ENCODE peak calls at places on chromosomes 2 and 18, in eight cellular contexts. X, G, T, C, N, E, V and L are unnamed samples.

GRCh38 chr2:201882353-201883095 is 76.2 kb downstream of the CDK15 start:
- DNase-seq in T (no peak), G (peak), V (no peak), N (peak), E (no peak), C (no peak), X (peak), L (no peak)

GRCh38 chr2:42141687-42142475 is 27.3 kb upstream of the EML4 start:
- DNase-seq in T (no peak), E (peak), N (peak), C (no peak), V (peak), X (peak), G (peak), L (no peak)

GRCh38 chr2:233794128-233794658 is 16.1 kb downstream of the MROH2A start:
- DNase-seq in V (no peak), E (peak), G (peak), C (no peak), X (no peak), N (no peak), T (no peak), L (no peak)

GRCh38 chr2:41736105-41736567 is 311.7 kb upstream of the PKDCC start:
- DNase-seq in G (no peak), X (no peak), C (no peak), E (no peak), T (no peak), N (no peak), V (no peak), L (peak)

GRCh38 chr2:25257032-25257455 is 84.7 kb downstream of the DNMT3A start:
- DNase-seq in C (no peak), E (no peak), T (no peak), X (no peak), N (peak), G (peak), V (no peak), L (no peak)

GRCh38 chr18:3721771-3722661 is 272.0 kb downstream of the TGIF1 start:
- DNase-seq in N (peak), X (no peak), C (no peak), E (no peak), V (no peak), G (no peak), T (no peak), L (no peak)

GRCh38 chr18:63604791-63605567 is 17.8 kb downstream of the SERPINB13 start:
- DNase-seq in N (no peak), T (peak), X (no peak), G (no peak), E (no peak), C (no peak), V (no peak), L (no peak)

GRCh38 chr2:127039387-127040031 is 67.4 kb downstream of the BIN1 start:
- DNase-seq in X (no peak), C (no peak), E (no peak), T (no peak), N (no peak), V (no peak), G (no peak), L (peak)

GRCh38 chr2:177029075-177029474 is 183.5 kb upstream of the HNRNPA3 start:
- DNase-seq in G (no peak), T (no peak), X (no peak), N (no peak), E (no peak), V (no peak), C (no peak), L (no peak)

GRCh38 chr2:98026292-98026691 is 30.5 kb upstream of the TMEM131 start:
- DNase-seq in X (no peak), T (no peak), V (no peak), G (no peak), C (no peak), E (peak), N (peak), L (no peak)

GRCh38 chr2:176653856-176654443 is 384.7 kb downstream of the MTX2 start:
- DNase-seq in C (peak), X (peak), E (peak), T (peak), G (peak), V (peak), N (peak), L (peak)

GRCh38 chr18:38458673-38459072 is 893.1 kb upstream of the CELF4 start:
- DNase-seq in E (no peak), V (no peak), X (no peak), N (no peak), G (no peak), T (no peak), C (no peak), L (no peak)

GRCh38 chr18:51028201-51028805 is 1.7 kb upstream of the SMAD4 start:
- DNase-seq in E (no peak), G (no peak), X (no peak), N (no peak), C (no peak), V (peak), T (no peak), L (peak)
- TF ChIP-seq CTCF in E (no peak), G (no peak), X (no peak), N (no peak), C (no peak), V (no peak), T (no peak), L (no peak)

GRCh38 chr2:11633923-11634478 is 36.0 kb downstream of the NTSR2 start:
- DNase-seq in X (no peak), N (no peak), V (no peak), G (no peak), C (no peak), T (no peak), E (peak), L (no peak)

GRCh38 chr2:11630855-11631254 is 39.1 kb downstream of the NTSR2 start:
- DNase-seq in E (no peak), V (no peak), N (no peak), C (no peak), X (no peak), G (no peak), T (no peak), L (no peak)

GRCh38 chr2:11629851-11630250 is 40.1 kb downstream of the NTSR2 start:
- DNase-seq in E (no peak), V (no peak), X (no peak), G (no peak), T (no peak), C (no peak), N (no peak), L (no peak)

GRCh38 chr2:11629215-11629614 is 40.8 kb downstream of the NTSR2 start:
- DNase-seq in N (no peak), G (no peak), C (no peak), T (no peak), E (no peak), V (no peak), X (no peak), L (no peak)

DNA sequence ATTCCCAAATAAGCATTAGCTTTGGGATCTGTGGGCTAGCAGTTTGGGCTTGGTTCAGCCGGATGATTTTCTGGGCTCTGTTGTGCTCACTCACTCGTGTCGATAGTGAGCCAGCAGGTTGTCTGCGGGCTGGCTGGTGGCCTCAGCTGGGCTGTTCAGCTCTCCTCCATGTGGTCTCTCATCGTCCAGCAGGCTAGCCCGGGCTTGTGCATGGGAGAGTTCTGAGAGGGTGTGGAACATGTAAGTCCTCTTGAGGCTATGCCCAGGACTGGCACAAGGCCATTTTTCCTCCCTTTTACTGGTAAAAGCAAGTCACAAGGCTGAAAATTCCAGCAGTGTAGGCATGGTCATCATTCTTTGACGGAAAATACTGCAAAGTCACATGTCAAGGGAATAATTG is 38.5 kb downstream of the NTSR2 start:
- DNase-seq in C (no peak), G (no peak), X (no peak), E (no peak), V (no peak), N (no peak), T (peak), L (no peak)
- TF ChIP-seq CTCF in C (no peak), G (no peak), X (no peak), E (no peak), V (no peak), N (no peak), T (no peak), L (no peak)

GRCh38 chr18:7566587-7567486 is at the start of gene PTPRM:
- DNase-seq in G (peak), C (peak), V (peak), E (peak), X (peak), N (peak), T (peak), L (no peak)
- TF ChIP-seq CTCF in G (peak), C (no peak), V (peak), E (no peak), X (peak), N (peak), T (peak), L (peak)

DNA sequence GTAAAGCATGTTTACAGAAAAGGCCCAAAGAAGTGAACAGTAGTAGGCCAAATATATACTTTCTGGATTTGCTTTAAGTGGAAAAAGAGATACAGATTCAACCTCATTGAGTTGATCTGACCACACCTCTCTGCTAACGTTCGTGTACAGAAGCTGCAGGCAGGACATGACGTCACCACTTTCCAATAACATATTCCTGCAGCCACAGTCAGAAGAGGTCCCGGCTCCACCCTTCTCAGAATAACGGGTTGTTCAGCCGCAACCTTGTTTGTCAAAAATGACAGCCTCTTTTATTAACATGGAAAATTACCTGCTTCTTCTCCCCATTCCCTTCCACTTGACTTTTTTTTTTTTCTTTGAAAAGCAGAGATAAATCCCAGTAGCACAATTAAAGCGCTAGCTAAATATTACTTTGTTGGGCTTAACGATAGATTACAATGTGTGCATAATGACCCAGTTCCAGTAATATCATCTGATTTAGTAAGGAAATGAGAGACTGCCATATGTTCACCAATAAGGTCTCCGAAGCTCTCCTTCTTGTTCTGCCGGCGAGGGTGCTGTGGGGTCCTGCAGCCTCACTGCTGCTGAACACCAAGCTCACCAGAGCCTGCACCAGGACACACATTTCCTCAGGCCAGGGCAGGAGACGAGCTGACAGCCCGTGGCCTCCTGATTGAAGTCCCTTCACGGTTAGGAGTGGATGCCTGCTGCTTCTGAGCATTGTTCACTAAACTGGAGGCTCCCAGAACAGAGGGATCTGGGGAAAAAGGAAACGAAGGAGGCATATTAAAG is 451.0 kb upstream of the SALL3 start:
- DNase-seq in N (no peak), V (no peak), X (no peak), C (no peak), T (no peak), E (no peak), G (no peak), L (no peak)
- TF ChIP-seq CTCF in N (no peak), V (no peak), X (no peak), C (no peak), T (no peak), E (no peak), G (no peak), L (no peak)

GRCh38 chr2:65277791-65278449 is 50.3 kb downstream of the ACTR2 start:
- DNase-seq in N (no peak), V (no peak), E (peak), T (no peak), X (no peak), G (no peak), C (no peak), L (no peak)
- TF ChIP-seq CTCF in N (no peak), V (no peak), E (no peak), T (no peak), X (no peak), G (peak), C (no peak), L (no peak)

GRCh38 chr18:61637319-61637718 is 255.5 kb downstream of the RNF152 start:
- DNase-seq in C (no peak), N (no peak), T (no peak), G (no peak), E (peak), V (peak), X (peak), L (no peak)
- TF ChIP-seq CTCF in C (no peak), N (no peak), T (no peak), G (no peak), E (no peak), V (peak), X (no peak), L (no peak)

GRCh38 chr18:1078301-1078700 is 173.6 kb downstream of the ADCYAP1 start:
- DNase-seq in C (no peak), V (no peak), T (no peak), G (no peak), N (no peak), E (no peak), X (no peak), L (no peak)
- TF ChIP-seq CTCF in C (no peak), V (no peak), T (no peak), G (no peak), N (no peak), E (no peak), X (no peak), L (no peak)

DNA sequence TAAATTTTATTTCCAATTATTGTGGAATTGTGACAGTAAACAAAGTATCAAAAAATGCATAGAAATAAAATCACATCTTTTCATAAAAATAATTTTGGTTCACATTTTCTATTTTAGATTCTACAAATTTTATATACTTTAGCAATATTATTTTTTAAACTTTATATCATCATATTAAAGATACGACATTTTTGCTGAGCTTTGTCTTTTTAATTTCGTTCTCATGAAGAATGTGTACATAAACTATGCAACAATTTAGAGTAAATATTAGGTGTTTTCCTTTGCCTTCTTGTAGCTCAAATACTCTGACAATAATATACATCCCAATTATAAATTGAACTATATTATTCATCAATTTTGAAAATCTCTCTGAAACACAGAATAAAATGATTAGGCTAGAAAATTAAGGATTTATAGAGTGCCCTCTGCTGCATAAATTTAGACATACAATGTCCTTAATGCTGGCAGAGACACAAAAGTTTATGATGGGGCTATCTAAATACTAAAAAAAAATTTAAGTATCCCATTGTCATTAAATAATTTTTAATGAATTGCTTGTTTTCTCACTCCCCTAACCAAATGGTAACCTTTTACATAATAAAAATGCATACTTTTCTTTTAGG is 45.7 kb downstream of the CCDC102B start:
- DNase-seq in C (no peak), N (no peak), G (no peak), X (no peak), E (no peak), T (no peak), V (no peak), L (no peak)
- TF ChIP-seq CTCF in C (no peak), N (peak), G (no peak), X (no peak), E (no peak), T (peak), V (no peak), L (no peak)